ENCODE peak calls at places on chromosomes 4 and X, in seven cellular contexts. P, S, Z, W, Q, A and M are unnamed samples.

GRCh38 chr4:72019688-72020087 is 12.1 kb upstream of the NPFFR2 start:
- DNase-seq in A (no peak), S (no peak), Z (no peak), Q (no peak), P (no peak), W (no peak), M (no peak)

GRCh38 chr4:102717448-102718092 is 43.2 kb downstream of the MANBA start:
- DNase-seq in S (no peak), W (no peak), Z (no peak), P (no peak), Q (no peak), A (no peak), M (no peak)

GRCh38 chrX:15425024-15425423 is 40.8 kb upstream of the VEGFD start:
- DNase-seq in W (no peak), A (no peak), S (no peak), Z (no peak), Q (no peak), P (no peak), M (no peak)

GRCh38 chr4:6446538-6447451 is 25.6 kb downstream of the PPP2R2C start:
- DNase-seq in Z (no peak), S (no peak), Q (no peak), A (no peak), P (peak; percentile 68), W (no peak), M (no peak)

GRCh38 chr4:12791536-12791935 is 692.6 kb downstream of the RAB28 start:
- DNase-seq in A (no peak), W (no peak), Z (no peak), P (peak; percentile 65), S (no peak), Q (no peak), M (no peak)

GRCh38 chr4:160371446-160371845 is 1268.6 kb downstream of the RAPGEF2 start:
- DNase-seq in S (no peak), P (no peak), A (no peak), Q (no peak), W (no peak), Z (no peak), M (no peak)

GRCh38 chrX:357693-358471 is 28.8 kb downstream of the PPP2R3B start:
- DNase-seq in P (no peak), S (no peak), Z (no peak), Q (peak; percentile 34), W (no peak), A (no peak), M (no peak)

GRCh38 chr4:121758896-121759568 is 5.9 kb downstream of the SMIM43 start:
- DNase-seq in A (no peak), W (no peak), Q (peak; percentile 44), Z (no peak), P (no peak), S (no peak), M (no peak)

GRCh38 chrX:66633541-66633940 is 5.3 kb downstream of the EDA2R start:
- DNase-seq in Q (peak; percentile 66), P (no peak), Z (no peak), S (no peak), A (no peak), W (no peak), M (no peak)

GRCh38 chr4:7970031-7970946 is 30.6 kb upstream of the AFAP1 start:
- DNase-seq in Q (peak; percentile 39), P (no peak), Z (no peak), A (peak; percentile 20), S (no peak), W (no peak), M (no peak)

GRCh38 chr4:1683371-1683902 is 676 bp downstream of the FAM53A start:
- DNase-seq in A (no peak), Z (no peak), W (no peak), S (no peak), Q (peak; percentile 89), P (no peak), M (peak; percentile 49)

GRCh38 chr4:141329174-141329569 is 108.5 kb downstream of the ZNF330 start:
- DNase-seq in S (no peak), W (no peak), A (no peak), Z (no peak), P (no peak), Q (peak; percentile 93), M (no peak)

GRCh38 chrX:130778773-130779172 is 124.2 kb downstream of the ENOX2 start:
- DNase-seq in Q (no peak), W (no peak), A (no peak), P (no peak), Z (no peak), S (no peak), M (no peak)

GRCh38 chr4:82415922-82416365 is 14.3 kb downstream of the HNRNPDL start:
- DNase-seq in Q (no peak), Z (no peak), A (no peak), P (no peak), S (no peak), W (no peak), M (peak; percentile 50)

GRCh38 chrX:119237526-119238035 is 1.5 kb downstream of the PGRMC1 start:
- DNase-seq in Z (no peak), S (no peak), A (no peak), P (no peak), W (no peak), Q (no peak), M (peak; percentile 27)

GRCh38 chr4:122701061-122701460 is 31.4 kb upstream of the BBS12 start:
- DNase-seq in S (no peak), P (no peak), A (no peak), W (no peak), Q (no peak), Z (no peak), M (no peak)

GRCh38 chr4:168832746-168833575 is 177.1 kb downstream of the CBR4 start:
- DNase-seq in Q (no peak), W (peak; percentile 44), S (no peak), A (no peak), Z (no peak), P (peak; percentile 51), M (peak; percentile 78)

GRCh38 chrX:40176979-40177430 is 79.2 kb upstream of the BCOR start:
- DNase-seq in Z (no peak), P (no peak), W (no peak), S (no peak), A (no peak), Q (no peak), M (peak; percentile 26)

GRCh38 chr4:1413221-1413663 is 7.0 kb upstream of the NKX1-1 start:
- DNase-seq in A (no peak), P (no peak), S (no peak), Z (no peak), W (no peak), Q (no peak), M (no peak)